ENCODE peak calls at places on chromosomes 5 and 9, in four cellular contexts. One of them, this sample, is unnamed.

GRCh38 chr9:73031350-73031749 is 78.5 kb upstream of the ALDH1A1 start:
- DNase-seq in K562: no peak
- DNase-seq in lower lobe of right lung: no peak
- DNase-seq in Peyer's patch: no peak
- DNase-seq in this sample: no peak

GRCh38 chr5:45521067-45521466 is 175.1 kb downstream of the HCN1 start:
- DNase-seq in Peyer's patch: no peak
- DNase-seq in K562: peak
- DNase-seq in lower lobe of right lung: no peak
- DNase-seq in this sample: no peak

GRCh38 chr5:82104872-82105271 is 133.0 kb downstream of the ATG10 start:
- DNase-seq in K562: no peak
- DNase-seq in Peyer's patch: no peak
- DNase-seq in lower lobe of right lung: no peak
- DNase-seq in this sample: no peak

GRCh38 chr5:78671609-78672008 is 23.0 kb upstream of the LHFPL2 start:
- DNase-seq in lower lobe of right lung: no peak
- DNase-seq in Peyer's patch: no peak
- DNase-seq in K562: no peak
- DNase-seq in this sample: no peak

GRCh38 chr5:9903806-9904205 is 273.7 kb upstream of the TAS2R1 start:
- DNase-seq in lower lobe of right lung: no peak
- DNase-seq in Peyer's patch: no peak
- DNase-seq in K562: no peak
- DNase-seq in this sample: no peak

GRCh38 chr5:14184725-14185124 is 41.6 kb downstream of the TRIO start:
- DNase-seq in K562: no peak
- DNase-seq in Peyer's patch: no peak
- DNase-seq in lower lobe of right lung: no peak
- DNase-seq in this sample: no peak

GRCh38 chr5:179453616-179454015 is 96.7 kb upstream of the RUFY1 start:
- DNase-seq in Peyer's patch: no peak
- DNase-seq in lower lobe of right lung: no peak
- DNase-seq in K562: no peak
- DNase-seq in this sample: no peak

GRCh38 chr5:149672701-149673455 is 57.2 kb upstream of the PPARGC1B start:
- DNase-seq in Peyer's patch: no peak
- DNase-seq in lower lobe of right lung: no peak
- DNase-seq in K562: no peak
- DNase-seq in this sample: no peak

GRCh38 chr5:78504726-78505431 is 143.7 kb downstream of the LHFPL2 start:
- DNase-seq in Peyer's patch: peak
- DNase-seq in K562: no peak
- DNase-seq in lower lobe of right lung: peak
- DNase-seq in this sample: peak

GRCh38 chr9:69874301-69875060 is 53.9 kb downstream of the CFAP95 start:
- DNase-seq in Peyer's patch: no peak
- DNase-seq in K562: no peak
- DNase-seq in lower lobe of right lung: no peak
- DNase-seq in this sample: no peak

GRCh38 chr9:128732576-128732975 is 8.6 kb upstream of the ZDHHC12 start:
- DNase-seq in K562: peak
- DNase-seq in Peyer's patch: no peak
- DNase-seq in lower lobe of right lung: no peak
- DNase-seq in this sample: no peak

GRCh38 chr9:128729302-128729701 is 5.4 kb upstream of the ZDHHC12 start:
- DNase-seq in lower lobe of right lung: no peak
- DNase-seq in K562: no peak
- DNase-seq in Peyer's patch: no peak
- DNase-seq in this sample: no peak

GRCh38 chr9:128731691-128732090 is 7.8 kb upstream of the ZDHHC12 start:
- DNase-seq in lower lobe of right lung: no peak
- DNase-seq in K562: no peak
- DNase-seq in Peyer's patch: no peak
- DNase-seq in this sample: no peak

GRCh38 chr9:128729766-128730517 is 6.0 kb upstream of the ZDHHC12 start:
- DNase-seq in K562: no peak
- DNase-seq in lower lobe of right lung: no peak
- DNase-seq in Peyer's patch: no peak
- DNase-seq in this sample: no peak

GRCh38 chr9:128731093-128731492 is 7.2 kb upstream of the ZDHHC12 start:
- DNase-seq in K562: no peak
- DNase-seq in lower lobe of right lung: no peak
- DNase-seq in Peyer's patch: no peak
- DNase-seq in this sample: no peak
- TF ChIP-seq CTCF in K562: no peak
- TF ChIP-seq CTCF in lower lobe of right lung: no peak
- TF ChIP-seq CTCF in Peyer's patch: no peak
- TF ChIP-seq CTCF in this sample: no peak

GRCh38 chr9:127534931-127535330 is 77.1 kb upstream of the STXBP1 start:
- DNase-seq in K562: no peak
- DNase-seq in Peyer's patch: no peak
- DNase-seq in lower lobe of right lung: no peak
- DNase-seq in this sample: no peak
- H3K27ac ChIP-seq in K562: peak
- H3K27ac ChIP-seq in Peyer's patch: peak
- H3K27ac ChIP-seq in lower lobe of right lung: peak
- H3K27ac ChIP-seq in this sample: peak

GRCh38 chr5:57382665-57383064 is 99.9 kb downstream of the ACTBL2 start:
- DNase-seq in lower lobe of right lung: no peak
- DNase-seq in K562: no peak
- DNase-seq in Peyer's patch: no peak
- DNase-seq in this sample: no peak

GRCh38 chr5:57386958-57387357 is 95.7 kb downstream of the ACTBL2 start:
- DNase-seq in Peyer's patch: no peak
- DNase-seq in K562: no peak
- DNase-seq in lower lobe of right lung: no peak
- DNase-seq in this sample: no peak

GRCh38 chr5:57383093-57383861 is 99.3 kb downstream of the ACTBL2 start:
- DNase-seq in lower lobe of right lung: no peak
- DNase-seq in K562: peak
- DNase-seq in Peyer's patch: no peak
- DNase-seq in this sample: no peak
- TF ChIP-seq CTCF in lower lobe of right lung: no peak
- TF ChIP-seq CTCF in K562: peak
- TF ChIP-seq CTCF in Peyer's patch: peak
- TF ChIP-seq CTCF in this sample: no peak

GRCh38 chr9:135647897-135648296 is 8.6 kb upstream of the GLT6D1 start:
- DNase-seq in K562: no peak
- DNase-seq in Peyer's patch: no peak
- DNase-seq in lower lobe of right lung: no peak
- DNase-seq in this sample: no peak
- H3K27ac ChIP-seq in K562: no peak
- H3K27ac ChIP-seq in Peyer's patch: no peak
- H3K27ac ChIP-seq in lower lobe of right lung: no peak
- H3K27ac ChIP-seq in this sample: no peak

GRCh38 chr9:113508111-113508749 is 44.7 kb downstream of the RGS3 start:
- DNase-seq in lower lobe of right lung: no peak
- DNase-seq in K562: peak
- DNase-seq in Peyer's patch: no peak
- DNase-seq in this sample: no peak
- TF ChIP-seq CTCF in lower lobe of right lung: no peak
- TF ChIP-seq CTCF in K562: peak
- TF ChIP-seq CTCF in Peyer's patch: peak
- TF ChIP-seq CTCF in this sample: no peak

This sample was measured in coronary artery.